ENCODE peak calls at places on chromosomes 6 and 20, in ten cellular contexts. H is AG04450; G is A549; R is tibial nerve; Z is HFF-Myc; J is BE2C; D is astrocyte; I is osteoblast; M is LNCaP clone FGC; U is CD8-positive, alpha-beta T cell. V is an unnamed sample.

GRCh38 chr6:14861491-14861943 is 384.4 kb upstream of the JARID2 start:
- DNase-seq in D (no peak), H (no peak), Z (no peak), I (no peak), M (no peak), G (no peak), J (no peak), U (no peak), R (no peak), V (no peak)

GRCh38 chr6:41494212-41495115 is 51.7 kb upstream of the FOXP4 start:
- DNase-seq in M (no peak), I (no peak), R (no peak), Z (no peak), D (peak), J (no peak), G (no peak), H (no peak), U (no peak), V (no peak)

GRCh38 chr20:13105864-13106457 is 97.2 kb downstream of the SPTLC3 start:
- DNase-seq in D (peak), U (no peak), H (no peak), J (no peak), R (no peak), Z (peak), I (peak), M (peak), G (peak), V (no peak)

GRCh38 chr6:111087106-111087835 is at the start of gene SLC16A10:
- DNase-seq in G (peak), M (no peak), J (peak), H (no peak), Z (no peak), I (peak), D (no peak), U (peak), R (no peak), V (no peak)

GRCh38 chr6:37546141-37546871 is 46.6 kb upstream of the CCDC167 start:
- DNase-seq in M (no peak), G (no peak), D (no peak), H (no peak), R (no peak), Z (no peak), I (no peak), J (peak), U (no peak), V (no peak)

GRCh38 chr6:33744895-33745546 is 1.7 kb downstream of the IP6K3 start:
- DNase-seq in R (no peak), D (no peak), I (peak), G (no peak), U (no peak), M (no peak), H (no peak), Z (no peak), J (no peak), V (no peak)

GRCh38 chr6:165566088-165566828 is 96.8 kb downstream of the PDE10A start:
- DNase-seq in Z (no peak), D (no peak), H (no peak), M (no peak), G (no peak), R (no peak), U (no peak), J (no peak), I (no peak), V (no peak)

GRCh38 chr6:28125396-28125795 is 987 bp downstream of the ZSCAN16 start:
- DNase-seq in M (no peak), U (no peak), I (no peak), R (no peak), J (no peak), D (no peak), G (no peak), Z (no peak), H (no peak), V (no peak)

GRCh38 chr6:105024803-105025202 is 67.9 kb downstream of the LIN28B start:
- DNase-seq in I (no peak), U (no peak), G (no peak), H (no peak), J (no peak), M (no peak), D (peak), Z (no peak), R (no peak), V (no peak)

GRCh38 chr20:24795444-24795843 is 153.6 kb upstream of the CST7 start:
- DNase-seq in G (no peak), J (no peak), M (no peak), U (no peak), I (no peak), R (no peak), D (peak), H (no peak), Z (no peak), V (no peak)

GRCh38 chr6:81789303-81789702 is 36.8 kb upstream of the TENT5A start:
- DNase-seq in D (no peak), G (no peak), U (no peak), R (no peak), J (no peak), I (no peak), M (no peak), H (no peak), Z (no peak), V (no peak)

GRCh38 chr6:31332637-31333602 is 24.1 kb downstream of the HLA-B start:
- DNase-seq in I (no peak), M (no peak), D (no peak), G (no peak), Z (no peak), H (no peak), U (no peak), R (no peak), J (no peak), V (no peak)

GRCh38 chr20:44970243-44970757 is 4.0 kb downstream of the STK4 start:
- DNase-seq in D (no peak), J (no peak), H (no peak), U (no peak), Z (no peak), G (no peak), R (no peak), M (no peak), I (no peak), V (no peak)

GRCh38 chr6:46513533-46513932 is 22.3 kb upstream of the RCAN2 start:
- DNase-seq in J (no peak), U (no peak), H (no peak), D (no peak), Z (no peak), G (no peak), R (no peak), I (no peak), M (no peak), V (no peak)

GRCh38 chr6:82702574-82702973 is 339.0 kb downstream of the TPBG start:
- DNase-seq in U (no peak), I (no peak), D (no peak), H (no peak), R (no peak), G (no peak), M (no peak), J (no peak), Z (no peak), V (peak)

GRCh38 chr6:68746376-68746775 is 111.3 kb downstream of the ADGRB3 start:
- DNase-seq in U (no peak), I (no peak), H (no peak), M (no peak), R (no peak), Z (no peak), D (no peak), G (no peak), J (no peak), V (no peak)

GRCh38 chr6:167839755-167840154 is 13.0 kb downstream of the AFDN start:
- DNase-seq in I (no peak), D (no peak), H (no peak), R (no peak), M (no peak), G (no peak), J (no peak), Z (no peak), U (no peak), V (no peak)

GRCh38 chr6:142725024-142725770 is 219.8 kb downstream of the HIVEP2 start:
- DNase-seq in D (no peak), J (no peak), H (no peak), G (no peak), M (no peak), Z (no peak), I (peak), U (no peak), R (no peak), V (no peak)

GRCh38 chr6:169074551-169074950 is 179.1 kb downstream of the THBS2 start:
- DNase-seq in H (no peak), I (no peak), J (no peak), U (no peak), G (no peak), R (no peak), D (peak), M (no peak), Z (no peak), V (no peak)

GRCh38 chr6:56400273-56400672 is 152.9 kb upstream of the COL21A1 start:
- DNase-seq in D (no peak), R (no peak), G (peak), M (no peak), Z (no peak), U (no peak), H (no peak), I (peak), J (no peak), V (peak)

GRCh38 chr6:13355043-13355945 is 27.0 kb upstream of the TBC1D7 start:
- DNase-seq in D (peak), U (no peak), M (no peak), R (no peak), H (peak), J (no peak), I (no peak), Z (peak), G (no peak), V (peak)

GRCh38 chr6:21826031-21826430 is 232.5 kb downstream of the SOX4 start:
- DNase-seq in I (no peak), U (no peak), Z (no peak), R (no peak), G (peak), M (no peak), J (no peak), H (no peak), D (peak), V (peak)

GRCh38 chr20:37907677-37908397 is 4.9 kb downstream of the VSTM2L start:
- DNase-seq in D (peak), H (peak), Z (peak), U (no peak), J (peak), I (peak), M (no peak), R (no peak), G (peak), V (peak)

GRCh38 chr6:42390228-42390934 is 61.3 kb downstream of the TRERF1 start:
- DNase-seq in I (no peak), G (no peak), D (no peak), U (peak), H (no peak), Z (no peak), M (no peak), R (no peak), J (no peak), V (no peak)

GRCh38 chr6:135145509-135145865 is 35.6 kb upstream of the MYB start:
- DNase-seq in M (no peak), Z (no peak), H (no peak), G (no peak), I (no peak), R (no peak), J (no peak), U (no peak), D (no peak), V (no peak)

GRCh38 chr6:157579467-157580031 is 198.6 kb downstream of the ZDHHC14 start:
- DNase-seq in J (no peak), U (no peak), H (no peak), G (peak), Z (no peak), M (peak), D (peak), I (no peak), R (no peak), V (no peak)

GRCh38 chr20:59144179-59144830 is 19.3 kb upstream of the ZNF831 start:
- DNase-seq in M (no peak), G (no peak), J (no peak), H (no peak), I (no peak), Z (no peak), R (no peak), D (no peak), U (no peak), V (no peak)

GRCh38 chr6:156991971-156992370 is 214.8 kb downstream of the ARID1B start:
- DNase-seq in D (no peak), J (no peak), H (peak), I (no peak), Z (no peak), U (no peak), G (peak), M (no peak), R (no peak), V (no peak)

GRCh38 chr6:69337301-69337700 is 459.5 kb downstream of the LMBRD1 start:
- DNase-seq in J (peak), G (no peak), U (no peak), Z (no peak), H (no peak), M (no peak), I (no peak), D (no peak), R (no peak), V (no peak)

GRCh38 chr6:169510871-169511270 is 191.0 kb downstream of the WDR27 start:
- DNase-seq in U (no peak), D (no peak), R (no peak), H (no peak), Z (no peak), I (no peak), M (no peak), J (no peak), G (no peak), V (no peak)

GRCh38 chr6:76792394-76792793 is 670.9 kb downstream of the HTR1B start:
- DNase-seq in J (no peak), U (no peak), G (no peak), I (peak), M (no peak), R (no peak), D (no peak), Z (no peak), H (no peak), V (no peak)

GRCh38 chr20:57470212-57470522 is 54.8 kb downstream of the CTCFL start:
- DNase-seq in D (no peak), H (no peak), R (no peak), Z (no peak), J (no peak), I (peak), G (no peak), U (no peak), M (no peak), V (no peak)

GRCh38 chr6:42616716-42617115 is 52.9 kb downstream of the UBR2 start:
- DNase-seq in Z (no peak), G (no peak), U (no peak), D (no peak), R (no peak), M (no peak), I (no peak), H (no peak), J (no peak), V (no peak)

GRCh38 chr6:38933426-38933825 is 115.2 kb upstream of the GLP1R start:
- DNase-seq in D (no peak), R (no peak), J (peak), H (no peak), M (peak), U (no peak), G (peak), I (no peak), Z (no peak), V (no peak)
- TF ChIP-seq CTCF in D (peak), R (no peak), J (peak), H (peak), M (peak), U (no peak), G (peak), I (peak), Z (peak), V (peak)

DNA sequence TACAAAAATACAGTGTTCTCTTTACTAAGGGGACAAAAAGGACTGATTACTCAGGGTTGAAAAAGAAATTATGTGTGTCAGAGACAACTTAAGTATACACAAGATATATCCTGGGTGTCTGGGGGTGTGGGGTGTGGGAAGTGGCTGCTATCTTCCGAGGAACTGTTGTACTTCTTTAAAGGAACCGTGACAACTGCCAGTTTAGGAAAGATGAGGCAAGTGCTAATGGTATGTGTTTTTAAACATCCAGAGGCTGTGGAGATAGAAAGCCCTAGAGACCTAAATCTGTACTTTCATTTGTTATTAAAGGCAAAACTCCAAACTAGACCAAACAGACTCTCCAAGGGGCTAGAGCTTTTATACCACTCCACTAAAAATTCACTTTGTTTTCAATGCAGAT is 95.6 kb downstream of the SNAP25 start:
- DNase-seq in J (no peak), M (no peak), U (no peak), D (peak), R (no peak), I (peak), Z (no peak), G (no peak), H (no peak), V (no peak)
- H3K4me3 ChIP-seq in J (no peak), M (no peak), U (no peak), D (no peak), R (no peak), I (peak), Z (no peak), G (no peak), H (no peak), V (no peak)

DNA sequence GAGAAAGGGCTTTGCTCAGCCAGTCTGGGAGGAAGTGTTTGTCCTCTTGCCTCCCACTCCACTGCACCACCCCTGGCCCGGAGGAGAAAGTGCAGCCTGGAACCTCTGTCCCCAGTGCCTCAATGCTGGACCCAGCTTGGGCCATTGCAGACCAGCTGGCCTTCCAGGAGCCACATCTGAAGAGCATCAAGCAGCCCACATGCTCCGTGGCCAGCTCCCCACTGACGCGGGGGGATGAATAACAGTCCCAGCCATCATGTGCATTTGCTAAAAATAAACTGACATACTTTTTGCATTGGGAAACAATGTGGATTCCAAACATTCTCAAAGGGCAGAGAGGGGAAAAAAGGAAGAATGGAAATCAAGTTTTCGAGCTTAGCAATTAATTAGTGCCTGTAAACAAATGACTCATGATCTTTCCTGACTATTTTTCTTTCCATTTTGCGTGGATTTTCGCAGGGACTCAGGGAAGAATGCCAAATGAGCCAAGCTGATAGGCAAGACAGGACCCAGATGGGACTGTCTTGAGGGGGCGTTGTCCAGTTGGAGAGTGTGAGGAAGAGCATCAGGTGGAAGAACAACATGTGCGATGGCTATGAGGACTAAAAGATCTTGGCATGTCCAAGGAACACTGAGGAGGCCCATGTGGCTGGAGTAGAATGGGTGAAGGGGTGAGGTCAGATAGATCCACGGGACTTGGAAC is 34.1 kb downstream of the CEBPB start:
- DNase-seq in U (no peak), G (no peak), H (peak), J (no peak), Z (peak), M (no peak), D (peak), R (peak), I (peak), V (peak)
- TF ChIP-seq CTCF in U (no peak), G (no peak), H (peak), J (peak), Z (peak), M (no peak), D (peak), R (peak), I (peak), V (peak)

GRCh38 chr6:164396071-164397047 is 913.0 kb downstream of the C6orf118 start:
- DNase-seq in R (no peak), I (no peak), G (no peak), J (no peak), Z (no peak), H (no peak), D (peak), M (no peak), U (no peak), V (no peak)
- H3K4me3 ChIP-seq in R (peak), I (no peak), G (no peak), J (no peak), Z (no peak), H (no peak), D (peak), M (no peak), U (no peak), V (peak)

DNA sequence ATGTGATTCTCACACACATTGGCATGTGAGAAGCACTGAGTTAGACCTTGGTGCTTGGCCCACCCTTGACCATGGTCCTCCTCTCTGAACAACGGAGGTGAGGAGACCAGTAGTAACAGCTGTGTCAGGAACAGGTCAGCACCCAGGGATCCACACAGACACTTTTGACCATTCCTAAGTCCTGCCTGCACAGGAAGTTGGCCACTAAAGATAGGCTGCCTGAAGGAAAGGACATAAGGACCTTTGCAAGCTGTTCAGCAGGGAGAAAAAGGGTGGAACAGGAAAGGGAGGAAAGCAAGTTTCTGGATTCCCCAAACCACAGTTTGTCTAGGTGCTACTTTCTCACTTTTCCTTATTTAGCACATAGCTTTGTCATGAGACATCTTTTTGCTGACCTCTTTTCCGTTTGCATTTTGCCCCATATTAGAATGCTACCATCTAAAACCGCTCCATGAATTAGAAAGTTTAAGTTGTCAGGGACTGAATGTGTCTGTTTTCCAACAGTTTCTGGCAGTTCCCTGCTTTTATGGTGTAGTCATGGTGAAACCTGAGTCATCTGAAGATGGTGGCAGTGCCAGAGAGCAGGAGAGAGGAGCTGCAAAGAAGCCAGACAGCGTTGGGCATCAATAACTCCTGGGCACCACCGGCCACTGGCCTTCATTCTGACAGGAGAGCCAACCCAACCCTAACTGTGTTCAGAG is 1.1 kb upstream of the CD109 start:
- DNase-seq in U (no peak), R (no peak), H (no peak), Z (no peak), M (no peak), J (no peak), D (peak), G (peak), I (peak), V (no peak)
- TF ChIP-seq CTCF in U (no peak), R (no peak), H (no peak), Z (no peak), M (no peak), J (no peak), D (no peak), G (no peak), I (no peak), V (no peak)

GRCh38 chr20:63844384-63845025 is 13.4 kb upstream of the ZBTB46 start:
- DNase-seq in J (no peak), U (no peak), M (no peak), R (no peak), Z (no peak), I (peak), D (no peak), H (no peak), G (no peak), V (no peak)

GRCh38 chr20:63843222-63843621 is 12.2 kb upstream of the ZBTB46 start:
- DNase-seq in R (no peak), U (no peak), I (no peak), H (no peak), M (no peak), Z (no peak), G (no peak), J (no peak), D (no peak), V (no peak)

GRCh38 chr20:63842258-63842657 is 11.2 kb upstream of the ZBTB46 start:
- DNase-seq in R (no peak), J (no peak), U (no peak), Z (no peak), I (no peak), G (no peak), M (no peak), H (no peak), D (no peak), V (no peak)

GRCh38 chr20:63846128-63846771 is 15.0 kb upstream of the ABHD16B start:
- DNase-seq in R (no peak), U (no peak), J (peak), Z (no peak), H (no peak), D (no peak), I (peak), M (no peak), G (no peak), V (no peak)

GRCh38 chr20:63843778-63844177 is 12.7 kb upstream of the ZBTB46 start:
- DNase-seq in R (no peak), U (no peak), M (no peak), D (no peak), G (no peak), J (no peak), I (no peak), H (no peak), Z (no peak), V (no peak)
- H3K4me3 ChIP-seq in R (no peak), U (no peak), M (no peak), D (no peak), G (no peak), J (no peak), I (no peak), H (no peak), Z (no peak), V (no peak)

GRCh38 chr6:70956191-70956450 is 739 bp downstream of the B3GAT2 start:
- DNase-seq in R (no peak), Z (no peak), J (no peak), H (no peak), I (no peak), U (no peak), G (no peak), M (no peak), D (no peak), V (no peak)
- TF ChIP-seq CTCF in R (peak), Z (no peak), J (no peak), H (no peak), I (no peak), U (peak), G (no peak), M (no peak), D (no peak), V (peak)

GRCh38 chr6:23621026-23621425 is 505.0 kb upstream of the NRSN1 start:
- DNase-seq in D (peak), J (no peak), U (no peak), R (no peak), I (no peak), Z (no peak), H (no peak), M (no peak), G (no peak), V (no peak)
- H3K4me3 ChIP-seq in D (no peak), J (no peak), U (no peak), R (no peak), I (no peak), Z (no peak), H (no peak), M (no peak), G (no peak), V (no peak)